ENCODE peak calls at places on chromosomes 16 and 17, in five cellular contexts. One of them, this sample, is unnamed.

GRCh38 chr17:72030067-72030899 is 90.5 kb upstream of the SOX9 start:
- DNase-seq in T1000: no peak
- DNase-seq in right lobe of liver: no peak
- DNase-seq in NCI-H1092: no peak
- DNase-seq in gastrocnemius medialis: no peak
- DNase-seq in this sample: peak; percentile 37

GRCh38 chr17:59368218-59368857 is 36.9 kb downstream of the YPEL2 start:
- DNase-seq in T1000: no peak
- DNase-seq in right lobe of liver: no peak
- DNase-seq in NCI-H1092: no peak
- DNase-seq in gastrocnemius medialis: no peak
- DNase-seq in this sample: no peak

GRCh38 chr17:8700546-8700945 is 44.1 kb downstream of the CCDC42 start:
- DNase-seq in T1000: no peak
- DNase-seq in right lobe of liver: no peak
- DNase-seq in NCI-H1092: no peak
- DNase-seq in gastrocnemius medialis: no peak
- DNase-seq in this sample: no peak

GRCh38 chr17:9291912-9292562 is 270.7 kb downstream of the NTN1 start:
- DNase-seq in T1000: no peak
- DNase-seq in right lobe of liver: no peak
- DNase-seq in NCI-H1092: no peak
- DNase-seq in gastrocnemius medialis: no peak
- DNase-seq in this sample: peak; percentile 71

GRCh38 chr16:67246081-67246944 is 968 bp downstream of the FHOD1 start:
- DNase-seq in T1000: peak; percentile 62
- DNase-seq in right lobe of liver: peak; percentile 76
- DNase-seq in NCI-H1092: no peak
- DNase-seq in gastrocnemius medialis: peak; percentile 76
- DNase-seq in this sample: peak; percentile 95

GRCh38 chr17:7355053-7355452 is at the start of gene TMEM95:
- DNase-seq in T1000: no peak
- DNase-seq in right lobe of liver: no peak
- DNase-seq in NCI-H1092: no peak
- DNase-seq in gastrocnemius medialis: no peak
- DNase-seq in this sample: peak; percentile 62

GRCh38 chr16:89925596-89926079 is 2.5 kb downstream of the TUBB3 start:
- DNase-seq in T1000: no peak
- DNase-seq in right lobe of liver: no peak
- DNase-seq in NCI-H1092: no peak
- DNase-seq in gastrocnemius medialis: no peak
- DNase-seq in this sample: no peak

GRCh38 chr17:41787021-41787418 is 509 bp upstream of the JUP start:
- DNase-seq in T1000: no peak
- DNase-seq in right lobe of liver: no peak
- DNase-seq in NCI-H1092: no peak
- DNase-seq in gastrocnemius medialis: no peak
- DNase-seq in this sample: no peak

GRCh38 chr16:82876951-82877350 is 250.2 kb downstream of the CDH13 start:
- DNase-seq in T1000: no peak
- DNase-seq in right lobe of liver: no peak
- DNase-seq in NCI-H1092: no peak
- DNase-seq in gastrocnemius medialis: no peak
- DNase-seq in this sample: no peak

GRCh38 chr16:9261376-9261775 is 169.9 kb downstream of the HAPSTR1 start:
- DNase-seq in T1000: no peak
- DNase-seq in right lobe of liver: no peak
- DNase-seq in NCI-H1092: no peak
- DNase-seq in gastrocnemius medialis: no peak
- DNase-seq in this sample: no peak

GRCh38 chr16:89383095-89384003 is 107.0 kb downstream of the ANKRD11 start:
- DNase-seq in T1000: no peak
- DNase-seq in right lobe of liver: peak; percentile 73
- DNase-seq in NCI-H1092: no peak
- DNase-seq in gastrocnemius medialis: no peak
- DNase-seq in this sample: peak; percentile 74

GRCh38 chr16:29962344-29962994 is 590 bp downstream of the TMEM219 start:
- DNase-seq in T1000: no peak
- DNase-seq in right lobe of liver: no peak
- DNase-seq in NCI-H1092: no peak
- DNase-seq in gastrocnemius medialis: no peak
- DNase-seq in this sample: no peak

This sample was measured in mucosa of descending colon.